ENCODE peak calls at places on chromosomes 12 and 14, in eight cellular contexts. Q is thoracic aorta, D is ovary, L is mesendoderm, F is colonic mucosa, X is brain microvascular endothelial cell, C is mammary epithelial cell, P is heart left ventricle. V is an unnamed sample. For H3K36me3, the result is how much of the 10 kb centered on the place peaks cover.

GRCh38 chr12:49017764-49018281 is 753 bp downstream of the PRKAG1 start:
- DNase-seq in X (peak), L (no peak), D (no peak), P (peak), Q (no peak), F (no peak), C (no peak), V (no peak)

GRCh38 chr12:59453461-59453860 is 142.4 kb upstream of the SLC16A7 start:
- DNase-seq in F (no peak), X (no peak), C (no peak), P (no peak), D (no peak), L (no peak), Q (no peak), V (no peak)

GRCh38 chr14:72643317-72643801 is 250.5 kb downstream of the DPF3 start:
- DNase-seq in L (peak), F (no peak), P (no peak), X (peak), Q (peak), C (peak), D (no peak), V (no peak)

GRCh38 chr14:73176673-73177072 is 40.4 kb downstream of the PSEN1 start:
- DNase-seq in L (no peak), F (no peak), C (no peak), Q (no peak), D (no peak), X (no peak), P (no peak), V (no peak)

GRCh38 chr14:69152181-69152943 is 557 bp downstream of the DCAF5 start:
- DNase-seq in Q (no peak), D (no peak), F (no peak), C (peak), X (no peak), L (peak), P (peak), V (no peak)

GRCh38 chr14:64012003-64012402 is 159.2 kb downstream of the SYNE2 start:
- DNase-seq in P (no peak), Q (no peak), C (peak), D (no peak), F (no peak), X (no peak), L (no peak), V (no peak)

GRCh38 chr12:121799175-121799841 is 4.5 kb upstream of the SETD1B start:
- DNase-seq in C (peak), L (peak), D (no peak), F (peak), P (peak), X (peak), Q (peak), V (peak)

GRCh38 chr12:72271741-72272661 is at the start of gene TRHDE:
- DNase-seq in C (peak), Q (no peak), D (peak), X (peak), F (peak), P (peak), L (peak), V (no peak)

GRCh38 chr12:25553083-25553482 is at the start of gene LMNTD1:
- DNase-seq in D (no peak), F (no peak), C (peak), P (no peak), X (peak), L (no peak), Q (no peak), V (no peak)

GRCh38 chr14:79552778-79553177 is 658.5 kb downstream of the DIO2 start:
- DNase-seq in P (no peak), L (peak), D (no peak), Q (no peak), X (no peak), C (no peak), F (no peak), V (no peak)

GRCh38 chr12:27965411-27965810 is 7.1 kb downstream of the PTHLH start:
- DNase-seq in P (no peak), D (no peak), Q (no peak), F (no peak), C (no peak), L (peak), X (no peak), V (no peak)

GRCh38 chr14:24784981-24785380 is 151.0 kb upstream of the GZMB start:
- DNase-seq in D (no peak), Q (no peak), F (no peak), X (no peak), L (no peak), C (no peak), P (no peak), V (no peak)

GRCh38 chr12:113932411-113933196 is 33.5 kb downstream of the RBM19 start:
- DNase-seq in C (no peak), L (peak), P (no peak), X (peak), F (no peak), D (peak), Q (no peak), V (no peak)

GRCh38 chr12:57604454-57605307 is at the start of gene DTX3:
- DNase-seq in F (peak), D (peak), X (peak), P (peak), L (peak), C (no peak), Q (no peak), V (peak)

GRCh38 chr12:42873401-42873800 is 283.9 kb upstream of the PRICKLE1 start:
- DNase-seq in Q (no peak), F (no peak), X (no peak), P (no peak), D (no peak), C (no peak), L (no peak), V (no peak)

GRCh38 chr12:14373202-14373601 is 7.7 kb downstream of the ATF7IP start:
- DNase-seq in Q (no peak), F (no peak), C (peak), P (no peak), D (no peak), L (no peak), X (no peak), V (no peak)

GRCh38 chr12:65944637-65945036 is 120.4 kb downstream of the HMGA2 start:
- DNase-seq in X (no peak), Q (no peak), C (no peak), D (no peak), P (no peak), L (peak), F (no peak), V (no peak)

GRCh38 chr12:64451687-64452558 is at the start of gene TBK1:
- DNase-seq in F (peak), L (peak), Q (peak), C (peak), D (peak), X (peak), P (peak), V (peak)

GRCh38 chr12:6970096-6970527 is 352 bp downstream of the PHB2 start:
- DNase-seq in X (no peak), F (no peak), P (no peak), L (peak), C (no peak), D (peak), Q (no peak), V (no peak)

GRCh38 chr12:26271889-26272492 is 76.6 kb downstream of the SSPN start:
- DNase-seq in L (no peak), Q (peak), X (peak), P (peak), D (peak), C (peak), F (peak), V (peak)

GRCh38 chr14:51498411-51499227 is 153.1 kb upstream of the FRMD6 start:
- DNase-seq in L (peak), F (no peak), P (no peak), C (peak), Q (no peak), X (no peak), D (no peak), V (no peak)

GRCh38 chr14:102848830-102849521 is 71.7 kb downstream of the TRAF3 start:
- DNase-seq in X (no peak), D (no peak), F (peak), Q (no peak), L (no peak), C (no peak), P (peak), V (no peak)

GRCh38 chr12:109968032-109968420 is 28.1 kb downstream of the GIT2 start:
- DNase-seq in Q (no peak), F (no peak), X (no peak), C (no peak), P (no peak), L (no peak), D (no peak), V (no peak)
- H3K36me3 ChIP-seq in Q (under half), F (under half), X (under half), C (under half), P (under half), L (under half), D (under half), V (half or more)

GRCh38 chr12:2779281-2779680 is 15.5 kb upstream of the FKBP4 start:
- DNase-seq in F (no peak), L (peak), D (no peak), Q (no peak), X (no peak), C (no peak), P (no peak), V (no peak)

GRCh38 chr12:2783936-2784600 is 10.7 kb upstream of the FKBP4 start:
- DNase-seq in X (peak), P (peak), D (peak), F (peak), C (peak), L (peak), Q (no peak), V (peak)

GRCh38 chr12:2785017-2785416 is 9.8 kb upstream of the FKBP4 start:
- DNase-seq in X (no peak), D (no peak), P (no peak), L (no peak), Q (no peak), F (no peak), C (no peak), V (no peak)
- H3K36me3 ChIP-seq in X (under half), D (under half), P (under half), L (under half), Q (under half), F (under half), C (under half), V (under half)

GRCh38 chr14:23565626-23566025 is 2.0 kb downstream of the AP1G2 start:
- DNase-seq in F (no peak), L (no peak), Q (no peak), P (no peak), C (no peak), X (no peak), D (peak), V (no peak)
- H3K36me3 ChIP-seq in F (under half), L (under half), Q (under half), P (under half), C (under half), X (under half), D (under half), V (under half)

GRCh38 chr14:104112113-104112505 is 26.3 kb upstream of the KIF26A start:
- DNase-seq in F (no peak), C (no peak), X (no peak), P (no peak), Q (no peak), D (no peak), L (no peak), V (no peak)
- H3K36me3 ChIP-seq in F (under half), C (under half), X (under half), P (under half), Q (under half), D (under half), L (under half), V (under half)

GRCh38 chr14:21078726-21079125 is 8.6 kb downstream of the ARHGEF40 start:
- DNase-seq in X (no peak), C (no peak), P (no peak), L (no peak), Q (no peak), F (no peak), D (no peak), V (no peak)

GRCh38 chr14:21084396-21084795 is 14.1 kb downstream of the ZNF219 start:
- DNase-seq in L (no peak), Q (no peak), D (no peak), C (no peak), P (no peak), X (no peak), F (no peak), V (no peak)

GRCh38 chr14:21078287-21078686 is 8.2 kb downstream of the ARHGEF40 start:
- DNase-seq in C (no peak), D (no peak), Q (no peak), F (no peak), P (no peak), L (no peak), X (no peak), V (no peak)

GRCh38 chr14:21083565-21084325 is 13.6 kb downstream of the ARHGEF40 start:
- DNase-seq in L (no peak), C (no peak), X (no peak), Q (no peak), P (no peak), F (no peak), D (no peak), V (no peak)

DNA sequence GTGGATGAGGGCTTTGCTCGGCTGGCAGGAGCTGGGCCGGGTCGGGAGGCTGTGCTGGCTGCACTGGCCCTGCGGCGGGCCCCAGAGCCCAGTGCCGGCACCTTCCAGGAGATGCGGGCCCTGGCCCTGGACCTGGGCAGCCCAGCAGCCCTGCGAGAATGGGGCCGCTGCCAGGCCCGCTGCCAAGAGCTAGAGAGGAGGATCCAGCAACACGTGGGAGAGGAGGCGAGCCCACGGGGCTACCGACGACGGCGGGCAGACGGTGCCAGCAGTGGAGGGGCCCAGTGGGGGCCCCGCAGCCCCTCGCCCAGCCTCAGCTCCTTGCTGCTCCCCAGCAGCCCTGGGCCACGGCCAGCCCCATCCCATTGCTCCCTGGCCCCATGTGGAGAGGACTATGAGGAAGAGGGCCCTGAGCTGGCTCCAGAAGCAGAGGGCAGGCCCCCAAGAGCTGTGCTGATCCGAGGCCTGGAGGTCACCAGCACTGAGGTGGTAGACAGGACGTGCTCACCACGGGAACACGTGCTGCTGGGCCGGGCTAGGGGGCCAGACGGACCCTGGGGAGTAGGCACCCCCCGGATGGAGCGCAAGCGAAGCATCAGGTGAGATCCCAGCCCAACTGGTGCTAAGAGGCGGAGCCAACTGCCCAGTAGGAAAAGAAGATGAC is 11.5 kb downstream of the ARHGEF40 start:
- DNase-seq in F (no peak), L (no peak), D (no peak), X (no peak), Q (no peak), C (no peak), P (no peak), V (no peak)
- H3K36me3 ChIP-seq in F (under half), L (under half), D (under half), X (half or more), Q (half or more), C (under half), P (under half), V (half or more)

GRCh38 chr14:23751591-23751990 is 115.4 kb downstream of the DHRS2 start:
- DNase-seq in L (no peak), D (no peak), Q (no peak), P (no peak), X (peak), F (no peak), C (no peak), V (no peak)
- H3K36me3 ChIP-seq in L (under half), D (under half), Q (under half), P (under half), X (under half), F (under half), C (under half), V (under half)

DNA sequence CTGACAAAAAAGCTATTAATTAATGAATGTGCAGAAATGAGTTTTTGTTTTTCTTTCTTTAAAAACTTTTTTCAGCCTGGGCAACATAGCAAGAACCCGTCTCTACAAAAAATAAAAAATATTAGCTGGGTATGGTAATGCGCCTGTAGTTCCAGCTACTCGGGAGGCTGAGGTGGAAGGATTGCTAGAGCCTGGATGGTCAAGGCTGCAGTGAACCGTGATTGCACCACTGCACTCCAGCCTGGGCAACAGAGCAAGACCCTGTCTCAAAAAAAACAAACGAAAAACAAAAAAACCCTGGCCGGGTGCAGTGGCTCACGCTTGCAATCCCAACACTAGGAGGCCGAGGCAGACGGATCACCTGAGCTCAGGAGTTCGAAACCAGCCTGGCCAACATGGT is 7.9 kb downstream of the GIT2 start:
- DNase-seq in D (no peak), Q (no peak), P (no peak), F (no peak), L (no peak), X (no peak), C (no peak), V (no peak)
- H3K36me3 ChIP-seq in D (under half), Q (under half), P (under half), F (under half), L (under half), X (under half), C (under half), V (half or more)

GRCh38 chr14:95432152-95433093 is 84.0 kb downstream of the SYNE3 start:
- DNase-seq in F (peak), C (peak), P (peak), L (peak), Q (no peak), D (peak), X (peak), V (no peak)
- H3K36me3 ChIP-seq in F (under half), C (under half), P (under half), L (under half), Q (under half), D (under half), X (under half), V (under half)

DNA sequence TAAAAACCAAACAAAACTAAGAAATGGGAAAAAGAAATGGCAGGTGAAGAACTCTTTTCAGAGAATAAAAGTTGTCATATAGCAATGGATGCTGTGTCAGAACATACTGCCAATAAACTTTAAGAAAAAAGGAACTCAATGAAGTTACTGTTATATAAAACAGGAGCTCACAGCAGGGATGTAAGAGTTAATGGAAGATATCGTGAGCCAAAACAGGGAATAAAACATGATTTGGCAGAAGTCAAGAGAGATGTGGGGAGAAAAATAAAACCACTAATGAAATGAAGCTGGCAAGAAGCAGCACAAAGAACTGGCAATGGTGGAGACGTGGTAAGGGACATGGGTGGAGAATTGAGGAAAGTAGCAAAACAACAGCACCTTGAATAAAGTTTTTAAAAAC is 61.0 kb downstream of the TAOK3 start:
- DNase-seq in L (no peak), X (no peak), F (no peak), D (no peak), P (no peak), C (no peak), Q (no peak), V (no peak)
- H3K36me3 ChIP-seq in L (under half), X (under half), F (under half), D (under half), P (under half), C (under half), Q (under half), V (under half)

DNA sequence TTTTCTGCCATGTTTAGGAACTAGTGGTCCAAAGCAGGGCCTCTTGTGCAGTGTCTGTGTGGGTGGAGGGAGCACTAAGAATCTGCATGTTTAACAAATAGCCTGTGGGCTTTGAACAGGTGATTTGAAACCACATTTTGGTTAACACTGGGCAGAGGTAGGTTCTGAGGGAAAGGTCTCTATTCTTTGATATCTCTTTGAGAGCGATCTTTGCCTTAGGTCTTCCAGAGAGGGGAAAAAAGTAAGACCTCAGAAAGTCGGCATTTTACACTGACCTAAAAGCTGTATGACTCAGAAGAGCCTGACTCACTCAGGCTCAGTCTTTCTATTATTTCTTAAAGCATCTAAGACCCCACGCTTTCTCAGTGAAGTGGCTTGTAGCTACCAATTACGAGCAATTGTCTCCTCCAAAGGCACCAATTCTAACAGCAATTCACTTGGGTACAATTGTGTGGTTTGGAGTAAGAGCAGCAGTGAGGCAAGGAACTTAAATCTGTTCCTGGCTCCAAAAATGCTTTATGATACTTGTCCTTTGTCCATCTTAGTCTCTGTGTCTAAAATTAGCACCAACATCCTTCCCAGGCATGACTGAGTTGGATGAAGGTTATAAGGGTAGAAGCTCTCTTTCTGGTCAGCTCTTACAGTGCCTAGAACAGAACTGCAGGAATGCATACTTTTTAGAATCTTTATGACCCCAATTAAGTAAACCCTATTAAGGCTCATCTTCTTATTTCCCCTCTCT is 8.8 kb downstream of the EIF2B2 start:
- DNase-seq in P (no peak), F (no peak), D (no peak), Q (no peak), X (peak), L (no peak), C (peak), V (no peak)
- H3K36me3 ChIP-seq in P (under half), F (under half), D (under half), Q (under half), X (under half), L (under half), C (under half), V (half or more)